ENCODE peak calls at places on chromosomes 16 and 17, in eight cellular contexts. B, O, Q, R, M, J, V and G are unnamed samples.

GRCh38 chr17:82365586-82366295 is 5.8 kb upstream of the UTS2R start:
- DNase-seq in V (no peak), R (no peak), B (no peak), J (no peak), Q (no peak), O (no peak), M (no peak), G (no peak)

GRCh38 chr16:29804455-29805231 is 1.7 kb upstream of the MAZ start:
- DNase-seq in B (no peak), O (peak), J (no peak), M (peak), R (no peak), V (no peak), Q (peak), G (no peak)

GRCh38 chr16:71927787-71928186 is 32.5 kb downstream of the IST1 start:
- DNase-seq in J (no peak), Q (no peak), B (no peak), V (no peak), R (no peak), M (no peak), O (no peak), G (no peak)

GRCh38 chr16:1884155-1884760 is 12.3 kb upstream of the MEIOB start:
- DNase-seq in V (no peak), Q (peak), M (no peak), R (no peak), O (no peak), B (no peak), J (no peak), G (peak)

GRCh38 chr17:78242024-78242742 is 10.8 kb downstream of the TMEM235 start:
- DNase-seq in R (no peak), J (no peak), B (no peak), M (no peak), V (no peak), Q (no peak), O (no peak), G (no peak)

GRCh38 chr17:30117548-30118155 is 1.0 kb downstream of the NSRP1 start:
- DNase-seq in R (no peak), V (no peak), J (no peak), B (no peak), Q (peak), M (no peak), O (no peak), G (no peak)

GRCh38 chr16:2428051-2428786 is 1.0 kb upstream of the CCNF start:
- DNase-seq in Q (peak), J (no peak), R (peak), M (peak), O (peak), B (no peak), V (no peak), G (peak)

GRCh38 chr17:73987395-73987794 is 216.1 kb upstream of the RPL38 start:
- DNase-seq in R (no peak), Q (no peak), B (peak), M (no peak), J (no peak), O (no peak), V (no peak), G (no peak)

GRCh38 chr17:62791235-62792121 is 16.6 kb downstream of the MARCHF10 start:
- DNase-seq in V (no peak), O (no peak), Q (peak), M (no peak), B (no peak), R (no peak), J (no peak), G (peak)

GRCh38 chr16:51434567-51435198 is 283.6 kb upstream of the SALL1 start:
- DNase-seq in V (no peak), R (no peak), O (no peak), Q (no peak), J (no peak), B (no peak), M (no peak), G (no peak)

GRCh38 chr16:74601131-74601871 is 5.6 kb downstream of the GLG1 start:
- DNase-seq in B (no peak), Q (peak), V (peak), J (peak), R (peak), O (no peak), M (no peak), G (peak)

GRCh38 chr16:84182680-84183571 is 3.9 kb downstream of the TAF1C start:
- DNase-seq in J (no peak), Q (no peak), B (no peak), O (no peak), V (no peak), R (no peak), M (no peak), G (no peak)

GRCh38 chr17:38925263-38925995 is at the start of gene LASP1NB:
- DNase-seq in Q (no peak), B (no peak), R (peak), V (no peak), J (no peak), O (peak), M (peak), G (no peak)

GRCh38 chr16:23514381-23515152 is 4.3 kb upstream of the GGA2 start:
- DNase-seq in O (no peak), Q (peak), R (peak), J (no peak), B (no peak), M (no peak), V (peak), G (no peak)

GRCh38 chr16:72427001-72427785 is 255.2 kb upstream of the PMFBP1 start:
- DNase-seq in R (no peak), M (no peak), V (no peak), Q (no peak), O (peak), B (no peak), J (no peak), G (no peak)

GRCh38 chr16:89922884-89923639 is at the start of gene TUBB3:
- DNase-seq in Q (peak), R (peak), V (peak), M (no peak), O (peak), J (no peak), B (peak), G (peak)

GRCh38 chr16:55225972-55226542 is 97.9 kb upstream of the IRX6 start:
- DNase-seq in V (no peak), M (no peak), O (no peak), J (no peak), B (no peak), Q (no peak), R (no peak), G (peak)

GRCh38 chr17:63035695-63036094 is 69.7 kb downstream of the TANC2 start:
- DNase-seq in V (no peak), M (no peak), J (no peak), O (no peak), B (no peak), Q (no peak), R (no peak), G (no peak)

GRCh38 chr17:62725791-62726249 is 82.3 kb downstream of the MARCHF10 start:
- DNase-seq in V (no peak), R (no peak), O (no peak), M (no peak), B (peak), J (no peak), Q (peak), G (peak)

GRCh38 chr17:74750327-74751069 is 2.1 kb downstream of the NHERF1 start:
- DNase-seq in V (no peak), O (peak), J (no peak), B (no peak), M (no peak), Q (no peak), R (peak), G (no peak)

GRCh38 chr17:65139045-65139764 is 2.0 kb downstream of the RGS9 start:
- DNase-seq in J (no peak), V (no peak), O (no peak), Q (no peak), M (no peak), R (no peak), B (no peak), G (no peak)

GRCh38 chr17:51765558-51766145 is 392.9 kb downstream of the CA10 start:
- DNase-seq in R (no peak), O (no peak), Q (no peak), J (no peak), V (no peak), B (no peak), M (no peak), G (no peak)

GRCh38 chr17:50396261-50397110 is 837 bp downstream of the LRRC59 start:
- DNase-seq in B (peak), R (peak), J (no peak), Q (peak), O (no peak), V (no peak), M (peak), G (peak)

GRCh38 chr16:88681084-88681680 is 5.1 kb downstream of the SNAI3 start:
- DNase-seq in Q (peak), J (no peak), R (peak), V (no peak), B (no peak), O (no peak), M (no peak), G (peak)

GRCh38 chr16:67547423-67548264 is 14.7 kb upstream of the CTCF start:
- DNase-seq in V (no peak), Q (no peak), O (no peak), B (no peak), R (peak), M (peak), J (peak), G (no peak)

GRCh38 chr17:57557793-57558681 is 187.1 kb downstream of the CCDC182 start:
- DNase-seq in B (no peak), V (no peak), Q (no peak), J (no peak), R (no peak), O (no peak), M (no peak), G (peak)

GRCh38 chr16:24624102-24624501 is 84.7 kb downstream of the RBBP6 start:
- DNase-seq in O (no peak), B (no peak), V (no peak), M (no peak), Q (no peak), J (no peak), R (no peak), G (no peak)

GRCh38 chr17:80779961-80780380 is 211.7 kb upstream of the CHMP6 start:
- DNase-seq in Q (peak), R (no peak), J (no peak), V (no peak), M (peak), B (no peak), O (no peak), G (no peak)

GRCh38 chr17:12567077-12568053 is 98.3 kb upstream of the MYOCD start:
- DNase-seq in Q (no peak), O (no peak), R (no peak), V (no peak), J (no peak), M (no peak), B (no peak), G (no peak)

GRCh38 chr16:30518552-30518951 is 7.8 kb downstream of the ZNF768 start:
- DNase-seq in V (no peak), J (no peak), M (no peak), O (no peak), Q (no peak), R (no peak), B (no peak), G (no peak)

GRCh38 chr17:608911-609882 is 105.4 kb downstream of the VPS53 start:
- DNase-seq in R (no peak), Q (no peak), V (no peak), O (no peak), J (no peak), B (no peak), M (no peak), G (no peak)

GRCh38 chr17:80858301-80859003 is 133.2 kb upstream of the CHMP6 start:
- DNase-seq in B (no peak), O (no peak), R (no peak), J (no peak), V (no peak), Q (no peak), M (no peak), G (no peak)

GRCh38 chr16:84391151-84391873 is 23.0 kb downstream of the ATP2C2 start:
- DNase-seq in R (no peak), O (peak), J (no peak), M (no peak), Q (peak), B (no peak), V (no peak), G (no peak)

GRCh38 chr16:53504161-53504663 is 1.2 kb upstream of the AKTIP start:
- DNase-seq in B (no peak), R (peak), V (no peak), O (peak), Q (no peak), J (no peak), M (peak), G (no peak)

GRCh38 chr16:70778901-70779309 is 22.1 kb downstream of the VAC14 start:
- DNase-seq in V (no peak), O (peak), J (no peak), M (peak), R (no peak), B (no peak), Q (no peak), G (peak)

GRCh38 chr17:27956601-27957445 is 63.7 kb upstream of the LYRM9 start:
- DNase-seq in Q (peak), R (no peak), B (no peak), J (no peak), M (no peak), O (no peak), V (no peak), G (no peak)

GRCh38 chr17:79630120-79630519 is 19.3 kb upstream of the RBFOX3 start:
- DNase-seq in R (no peak), B (peak), V (no peak), Q (no peak), J (no peak), M (peak), O (no peak), G (no peak)